ENCODE peak calls at places on chromosomes 5 and 9, in nine cellular contexts. One of them, this sample, is unnamed.

GRCh38 chr9:121398374-121398773 is 28.3 kb upstream of the STOM start:
- DNase-seq in progenitor cell of endocrine pancreas: no peak
- DNase-seq in stimulated activated CD4-positive, alpha-beta T cell treated with anti-CD3 and anti-CD28 coated beads, Interleukin-1b, Interleukin-23, amount 100 ng/mL, for 1 hour: no peak
- DNase-seq in naive thymus-derived CD8-positive, alpha-beta T cell: no peak
- DNase-seq in left cardiac atrium: no peak
- DNase-seq in endothelial cell of umbilical vein: peak
- DNase-seq in activated CD8-positive, alpha-beta memory T cell treated with anti-CD3 and anti-CD28 coated beads for 4 hours: no peak
- DNase-seq in iPS-NIHi11: no peak
- DNase-seq in mammary epithelial cell: peak
- DNase-seq in this sample: no peak

GRCh38 chr9:132827366-132827765 is 50.7 kb downstream of the AK8 start:
- DNase-seq in progenitor cell of endocrine pancreas: no peak
- DNase-seq in stimulated activated CD4-positive, alpha-beta T cell treated with anti-CD3 and anti-CD28 coated beads, Interleukin-1b, Interleukin-23, amount 100 ng/mL, for 1 hour: no peak
- DNase-seq in naive thymus-derived CD8-positive, alpha-beta T cell: no peak
- DNase-seq in left cardiac atrium: no peak
- DNase-seq in endothelial cell of umbilical vein: no peak
- DNase-seq in activated CD8-positive, alpha-beta memory T cell treated with anti-CD3 and anti-CD28 coated beads for 4 hours: no peak
- DNase-seq in iPS-NIHi11: no peak
- DNase-seq in mammary epithelial cell: no peak
- DNase-seq in this sample: no peak

GRCh38 chr5:55540024-55540423 is 5.3 kb upstream of the PLPP1 start:
- DNase-seq in progenitor cell of endocrine pancreas: no peak
- DNase-seq in stimulated activated CD4-positive, alpha-beta T cell treated with anti-CD3 and anti-CD28 coated beads, Interleukin-1b, Interleukin-23, amount 100 ng/mL, for 1 hour: no peak
- DNase-seq in naive thymus-derived CD8-positive, alpha-beta T cell: no peak
- DNase-seq in left cardiac atrium: no peak
- DNase-seq in endothelial cell of umbilical vein: no peak
- DNase-seq in activated CD8-positive, alpha-beta memory T cell treated with anti-CD3 and anti-CD28 coated beads for 4 hours: no peak
- DNase-seq in iPS-NIHi11: no peak
- DNase-seq in mammary epithelial cell: peak
- DNase-seq in this sample: no peak

GRCh38 chr5:23704176-23704855 is 196.9 kb downstream of the PRDM9 start:
- DNase-seq in progenitor cell of endocrine pancreas: no peak
- DNase-seq in stimulated activated CD4-positive, alpha-beta T cell treated with anti-CD3 and anti-CD28 coated beads, Interleukin-1b, Interleukin-23, amount 100 ng/mL, for 1 hour: no peak
- DNase-seq in naive thymus-derived CD8-positive, alpha-beta T cell: no peak
- DNase-seq in left cardiac atrium: no peak
- DNase-seq in endothelial cell of umbilical vein: no peak
- DNase-seq in activated CD8-positive, alpha-beta memory T cell treated with anti-CD3 and anti-CD28 coated beads for 4 hours: no peak
- DNase-seq in iPS-NIHi11: no peak
- DNase-seq in mammary epithelial cell: peak
- DNase-seq in this sample: no peak

GRCh38 chr5:1955586-1955985 is 72.9 kb upstream of the IRX4 start:
- DNase-seq in progenitor cell of endocrine pancreas: no peak
- DNase-seq in stimulated activated CD4-positive, alpha-beta T cell treated with anti-CD3 and anti-CD28 coated beads, Interleukin-1b, Interleukin-23, amount 100 ng/mL, for 1 hour: no peak
- DNase-seq in naive thymus-derived CD8-positive, alpha-beta T cell: no peak
- DNase-seq in left cardiac atrium: no peak
- DNase-seq in endothelial cell of umbilical vein: no peak
- DNase-seq in activated CD8-positive, alpha-beta memory T cell treated with anti-CD3 and anti-CD28 coated beads for 4 hours: no peak
- DNase-seq in iPS-NIHi11: no peak
- DNase-seq in mammary epithelial cell: no peak
- DNase-seq in this sample: no peak

GRCh38 chr5:103120607-103121200 is 603 bp downstream of the PPIP5K2 start:
- DNase-seq in progenitor cell of endocrine pancreas: no peak
- DNase-seq in stimulated activated CD4-positive, alpha-beta T cell treated with anti-CD3 and anti-CD28 coated beads, Interleukin-1b, Interleukin-23, amount 100 ng/mL, for 1 hour: no peak
- DNase-seq in naive thymus-derived CD8-positive, alpha-beta T cell: no peak
- DNase-seq in left cardiac atrium: no peak
- DNase-seq in endothelial cell of umbilical vein: peak
- DNase-seq in activated CD8-positive, alpha-beta memory T cell treated with anti-CD3 and anti-CD28 coated beads for 4 hours: no peak
- DNase-seq in iPS-NIHi11: peak
- DNase-seq in mammary epithelial cell: peak
- DNase-seq in this sample: no peak

GRCh38 chr9:98707158-98708102 is 1.3 kb downstream of the GABBR2 start:
- DNase-seq in progenitor cell of endocrine pancreas: peak
- DNase-seq in stimulated activated CD4-positive, alpha-beta T cell treated with anti-CD3 and anti-CD28 coated beads, Interleukin-1b, Interleukin-23, amount 100 ng/mL, for 1 hour: no peak
- DNase-seq in naive thymus-derived CD8-positive, alpha-beta T cell: no peak
- DNase-seq in left cardiac atrium: peak
- DNase-seq in endothelial cell of umbilical vein: peak
- DNase-seq in activated CD8-positive, alpha-beta memory T cell treated with anti-CD3 and anti-CD28 coated beads for 4 hours: no peak
- DNase-seq in iPS-NIHi11: peak
- DNase-seq in mammary epithelial cell: peak
- DNase-seq in this sample: no peak

GRCh38 chr9:121266906-121267650 is 884 bp upstream of the GSN start:
- DNase-seq in progenitor cell of endocrine pancreas: no peak
- DNase-seq in stimulated activated CD4-positive, alpha-beta T cell treated with anti-CD3 and anti-CD28 coated beads, Interleukin-1b, Interleukin-23, amount 100 ng/mL, for 1 hour: no peak
- DNase-seq in naive thymus-derived CD8-positive, alpha-beta T cell: no peak
- DNase-seq in left cardiac atrium: peak
- DNase-seq in endothelial cell of umbilical vein: no peak
- DNase-seq in activated CD8-positive, alpha-beta memory T cell treated with anti-CD3 and anti-CD28 coated beads for 4 hours: no peak
- DNase-seq in iPS-NIHi11: no peak
- DNase-seq in mammary epithelial cell: no peak
- DNase-seq in this sample: no peak

GRCh38 chr5:116944171-116944570 is 369.5 kb upstream of the SEMA6A start:
- DNase-seq in progenitor cell of endocrine pancreas: no peak
- DNase-seq in stimulated activated CD4-positive, alpha-beta T cell treated with anti-CD3 and anti-CD28 coated beads, Interleukin-1b, Interleukin-23, amount 100 ng/mL, for 1 hour: no peak
- DNase-seq in naive thymus-derived CD8-positive, alpha-beta T cell: no peak
- DNase-seq in left cardiac atrium: no peak
- DNase-seq in endothelial cell of umbilical vein: no peak
- DNase-seq in activated CD8-positive, alpha-beta memory T cell treated with anti-CD3 and anti-CD28 coated beads for 4 hours: no peak
- DNase-seq in iPS-NIHi11: no peak
- DNase-seq in mammary epithelial cell: peak
- DNase-seq in this sample: no peak

GRCh38 chr5:1502046-1502736 is 21.6 kb downstream of the LPCAT1 start:
- DNase-seq in progenitor cell of endocrine pancreas: no peak
- DNase-seq in stimulated activated CD4-positive, alpha-beta T cell treated with anti-CD3 and anti-CD28 coated beads, Interleukin-1b, Interleukin-23, amount 100 ng/mL, for 1 hour: no peak
- DNase-seq in naive thymus-derived CD8-positive, alpha-beta T cell: no peak
- DNase-seq in left cardiac atrium: peak
- DNase-seq in endothelial cell of umbilical vein: no peak
- DNase-seq in activated CD8-positive, alpha-beta memory T cell treated with anti-CD3 and anti-CD28 coated beads for 4 hours: no peak
- DNase-seq in iPS-NIHi11: peak
- DNase-seq in mammary epithelial cell: no peak
- DNase-seq in this sample: peak

GRCh38 chr9:106587021-106587420 is 275.9 kb upstream of the ZNF462 start:
- DNase-seq in progenitor cell of endocrine pancreas: no peak
- DNase-seq in stimulated activated CD4-positive, alpha-beta T cell treated with anti-CD3 and anti-CD28 coated beads, Interleukin-1b, Interleukin-23, amount 100 ng/mL, for 1 hour: no peak
- DNase-seq in naive thymus-derived CD8-positive, alpha-beta T cell: no peak
- DNase-seq in left cardiac atrium: no peak
- DNase-seq in endothelial cell of umbilical vein: no peak
- DNase-seq in activated CD8-positive, alpha-beta memory T cell treated with anti-CD3 and anti-CD28 coated beads for 4 hours: no peak
- DNase-seq in iPS-NIHi11: no peak
- DNase-seq in mammary epithelial cell: peak
- DNase-seq in this sample: no peak

GRCh38 chr5:1437452-1437851 is 7.8 kb downstream of the SLC6A3 start:
- DNase-seq in progenitor cell of endocrine pancreas: no peak
- DNase-seq in stimulated activated CD4-positive, alpha-beta T cell treated with anti-CD3 and anti-CD28 coated beads, Interleukin-1b, Interleukin-23, amount 100 ng/mL, for 1 hour: no peak
- DNase-seq in naive thymus-derived CD8-positive, alpha-beta T cell: no peak
- DNase-seq in left cardiac atrium: no peak
- DNase-seq in endothelial cell of umbilical vein: peak
- DNase-seq in activated CD8-positive, alpha-beta memory T cell treated with anti-CD3 and anti-CD28 coated beads for 4 hours: no peak
- DNase-seq in iPS-NIHi11: peak
- DNase-seq in mammary epithelial cell: peak
- DNase-seq in this sample: no peak

GRCh38 chr5:181221105-181221791 is 1.8 kb upstream of the TRIM41 start:
- DNase-seq in progenitor cell of endocrine pancreas: no peak
- DNase-seq in stimulated activated CD4-positive, alpha-beta T cell treated with anti-CD3 and anti-CD28 coated beads, Interleukin-1b, Interleukin-23, amount 100 ng/mL, for 1 hour: no peak
- DNase-seq in naive thymus-derived CD8-positive, alpha-beta T cell: peak
- DNase-seq in left cardiac atrium: no peak
- DNase-seq in endothelial cell of umbilical vein: no peak
- DNase-seq in activated CD8-positive, alpha-beta memory T cell treated with anti-CD3 and anti-CD28 coated beads for 4 hours: peak
- DNase-seq in iPS-NIHi11: no peak
- DNase-seq in mammary epithelial cell: no peak
- DNase-seq in this sample: peak

GRCh38 chr9:16202913-16203734 is 650.3 kb downstream of the CCDC171 start:
- DNase-seq in progenitor cell of endocrine pancreas: no peak
- DNase-seq in stimulated activated CD4-positive, alpha-beta T cell treated with anti-CD3 and anti-CD28 coated beads, Interleukin-1b, Interleukin-23, amount 100 ng/mL, for 1 hour: no peak
- DNase-seq in naive thymus-derived CD8-positive, alpha-beta T cell: no peak
- DNase-seq in left cardiac atrium: no peak
- DNase-seq in endothelial cell of umbilical vein: peak
- DNase-seq in activated CD8-positive, alpha-beta memory T cell treated with anti-CD3 and anti-CD28 coated beads for 4 hours: no peak
- DNase-seq in iPS-NIHi11: peak
- DNase-seq in mammary epithelial cell: peak
- DNase-seq in this sample: no peak

GRCh38 chr9:82332018-82332773 is 343.6 kb downstream of the SPATA31D1 start:
- DNase-seq in progenitor cell of endocrine pancreas: no peak
- DNase-seq in stimulated activated CD4-positive, alpha-beta T cell treated with anti-CD3 and anti-CD28 coated beads, Interleukin-1b, Interleukin-23, amount 100 ng/mL, for 1 hour: no peak
- DNase-seq in naive thymus-derived CD8-positive, alpha-beta T cell: no peak
- DNase-seq in left cardiac atrium: no peak
- DNase-seq in endothelial cell of umbilical vein: no peak
- DNase-seq in activated CD8-positive, alpha-beta memory T cell treated with anti-CD3 and anti-CD28 coated beads for 4 hours: no peak
- DNase-seq in iPS-NIHi11: no peak
- DNase-seq in mammary epithelial cell: peak
- DNase-seq in this sample: no peak

GRCh38 chr5:63959177-63959982 is 2.9 kb downstream of the HTR1A start:
- DNase-seq in progenitor cell of endocrine pancreas: peak
- DNase-seq in stimulated activated CD4-positive, alpha-beta T cell treated with anti-CD3 and anti-CD28 coated beads, Interleukin-1b, Interleukin-23, amount 100 ng/mL, for 1 hour: no peak
- DNase-seq in naive thymus-derived CD8-positive, alpha-beta T cell: no peak
- DNase-seq in left cardiac atrium: no peak
- DNase-seq in endothelial cell of umbilical vein: no peak
- DNase-seq in activated CD8-positive, alpha-beta memory T cell treated with anti-CD3 and anti-CD28 coated beads for 4 hours: no peak
- DNase-seq in iPS-NIHi11: peak
- DNase-seq in mammary epithelial cell: peak
- DNase-seq in this sample: no peak

GRCh38 chr5:90940227-90940995 is 381.8 kb downstream of the ADGRV1 start:
- DNase-seq in progenitor cell of endocrine pancreas: no peak
- DNase-seq in stimulated activated CD4-positive, alpha-beta T cell treated with anti-CD3 and anti-CD28 coated beads, Interleukin-1b, Interleukin-23, amount 100 ng/mL, for 1 hour: no peak
- DNase-seq in naive thymus-derived CD8-positive, alpha-beta T cell: peak
- DNase-seq in left cardiac atrium: no peak
- DNase-seq in endothelial cell of umbilical vein: peak
- DNase-seq in activated CD8-positive, alpha-beta memory T cell treated with anti-CD3 and anti-CD28 coated beads for 4 hours: no peak
- DNase-seq in iPS-NIHi11: peak
- DNase-seq in mammary epithelial cell: peak
- DNase-seq in this sample: peak

GRCh38 chr9:108434502-108434901 is 421.3 kb downstream of the ACTL7B start:
- DNase-seq in progenitor cell of endocrine pancreas: no peak
- DNase-seq in stimulated activated CD4-positive, alpha-beta T cell treated with anti-CD3 and anti-CD28 coated beads, Interleukin-1b, Interleukin-23, amount 100 ng/mL, for 1 hour: no peak
- DNase-seq in naive thymus-derived CD8-positive, alpha-beta T cell: no peak
- DNase-seq in left cardiac atrium: no peak
- DNase-seq in endothelial cell of umbilical vein: no peak
- DNase-seq in activated CD8-positive, alpha-beta memory T cell treated with anti-CD3 and anti-CD28 coated beads for 4 hours: no peak
- DNase-seq in iPS-NIHi11: no peak
- DNase-seq in mammary epithelial cell: no peak
- DNase-seq in this sample: no peak

GRCh38 chr9:135949666-135950134 is 11.5 kb downstream of the UBAC1 start:
- DNase-seq in progenitor cell of endocrine pancreas: no peak
- DNase-seq in stimulated activated CD4-positive, alpha-beta T cell treated with anti-CD3 and anti-CD28 coated beads, Interleukin-1b, Interleukin-23, amount 100 ng/mL, for 1 hour: no peak
- DNase-seq in naive thymus-derived CD8-positive, alpha-beta T cell: no peak
- DNase-seq in left cardiac atrium: no peak
- DNase-seq in endothelial cell of umbilical vein: no peak
- DNase-seq in activated CD8-positive, alpha-beta memory T cell treated with anti-CD3 and anti-CD28 coated beads for 4 hours: no peak
- DNase-seq in iPS-NIHi11: no peak
- DNase-seq in mammary epithelial cell: no peak
- DNase-seq in this sample: no peak

GRCh38 chr5:150532996-150533395 is 25.1 kb downstream of the NDST1 start:
- DNase-seq in progenitor cell of endocrine pancreas: no peak
- DNase-seq in stimulated activated CD4-positive, alpha-beta T cell treated with anti-CD3 and anti-CD28 coated beads, Interleukin-1b, Interleukin-23, amount 100 ng/mL, for 1 hour: no peak
- DNase-seq in naive thymus-derived CD8-positive, alpha-beta T cell: no peak
- DNase-seq in left cardiac atrium: no peak
- DNase-seq in endothelial cell of umbilical vein: no peak
- DNase-seq in activated CD8-positive, alpha-beta memory T cell treated with anti-CD3 and anti-CD28 coated beads for 4 hours: no peak
- DNase-seq in iPS-NIHi11: no peak
- DNase-seq in mammary epithelial cell: no peak
- DNase-seq in this sample: no peak

GRCh38 chr9:133842174-133842573 is 104.0 kb upstream of the SARDH start:
- DNase-seq in progenitor cell of endocrine pancreas: no peak
- DNase-seq in stimulated activated CD4-positive, alpha-beta T cell treated with anti-CD3 and anti-CD28 coated beads, Interleukin-1b, Interleukin-23, amount 100 ng/mL, for 1 hour: no peak
- DNase-seq in naive thymus-derived CD8-positive, alpha-beta T cell: no peak
- DNase-seq in left cardiac atrium: no peak
- DNase-seq in endothelial cell of umbilical vein: no peak
- DNase-seq in activated CD8-positive, alpha-beta memory T cell treated with anti-CD3 and anti-CD28 coated beads for 4 hours: no peak
- DNase-seq in iPS-NIHi11: peak
- DNase-seq in mammary epithelial cell: no peak
- DNase-seq in this sample: no peak

GRCh38 chr9:7079051-7079450 is 321.3 kb downstream of the KDM4C start:
- DNase-seq in progenitor cell of endocrine pancreas: no peak
- DNase-seq in stimulated activated CD4-positive, alpha-beta T cell treated with anti-CD3 and anti-CD28 coated beads, Interleukin-1b, Interleukin-23, amount 100 ng/mL, for 1 hour: no peak
- DNase-seq in naive thymus-derived CD8-positive, alpha-beta T cell: no peak
- DNase-seq in left cardiac atrium: no peak
- DNase-seq in endothelial cell of umbilical vein: no peak
- DNase-seq in activated CD8-positive, alpha-beta memory T cell treated with anti-CD3 and anti-CD28 coated beads for 4 hours: no peak
- DNase-seq in iPS-NIHi11: no peak
- DNase-seq in mammary epithelial cell: no peak
- DNase-seq in this sample: no peak

GRCh38 chr5:37814699-37815098 is 25.1 kb downstream of the GDNF start:
- DNase-seq in progenitor cell of endocrine pancreas: no peak
- DNase-seq in stimulated activated CD4-positive, alpha-beta T cell treated with anti-CD3 and anti-CD28 coated beads, Interleukin-1b, Interleukin-23, amount 100 ng/mL, for 1 hour: no peak
- DNase-seq in naive thymus-derived CD8-positive, alpha-beta T cell: no peak
- DNase-seq in left cardiac atrium: no peak
- DNase-seq in endothelial cell of umbilical vein: no peak
- DNase-seq in activated CD8-positive, alpha-beta memory T cell treated with anti-CD3 and anti-CD28 coated beads for 4 hours: no peak
- DNase-seq in iPS-NIHi11: no peak
- DNase-seq in mammary epithelial cell: peak
- DNase-seq in this sample: no peak